ENCODE peak calls at places on chromosomes 4 and X, in seven cellular contexts. Z is activated T-cell treated with anti-CD3 and anti-CD28 coated beads for 1 hour, S is left lung, H is adipocyte, L is RPMI8226, V is body of pancreas, A is COLO829. E is an unnamed sample.

GRCh38 chrX:39766085-39766726 is 331.6 kb downstream of the BCOR start:
- DNase-seq in Z (no peak), S (no peak), H (no peak), L (no peak), V (no peak), A (no peak), E (no peak)

GRCh38 chr4:138542191-138542771 is 300.1 kb upstream of the SLC7A11 start:
- DNase-seq in Z (no peak), S (no peak), H (no peak), L (no peak), V (no peak), A (no peak), E (no peak)

GRCh38 chrX:131617182-131617581 is 73.3 kb downstream of the OR13H1 start:
- DNase-seq in Z (no peak), S (no peak), H (no peak), L (no peak), V (no peak), A (peak), E (no peak)

GRCh38 chrX:35664838-35665237 is 133.3 kb upstream of the MAGEB16 start:
- DNase-seq in Z (no peak), S (no peak), H (no peak), L (no peak), V (no peak), A (no peak), E (no peak)

GRCh38 chr4:148557793-148558192 is 115.6 kb upstream of the NR3C2 start:
- DNase-seq in Z (no peak), S (no peak), H (no peak), L (no peak), V (no peak), A (no peak), E (no peak)

GRCh38 chrX:16213970-16214369 is 46.7 kb downstream of the MAGEB17 start:
- DNase-seq in Z (no peak), S (no peak), H (no peak), L (no peak), V (no peak), A (no peak), E (no peak)

GRCh38 chr4:11910780-11911179 is 482.1 kb upstream of the HS3ST1 start:
- DNase-seq in Z (no peak), S (no peak), H (no peak), L (no peak), V (no peak), A (no peak), E (no peak)

GRCh38 chr4:61540944-61541343 is 340.8 kb downstream of the ADGRL3 start:
- DNase-seq in Z (no peak), S (no peak), H (no peak), L (peak), V (peak), A (no peak), E (no peak)

GRCh38 chrX:2928127-2928582 is 984 bp downstream of the ARSD start:
- DNase-seq in Z (no peak), S (peak), H (peak), L (no peak), V (peak), A (peak), E (peak)

GRCh38 chrX:46180258-46180687 is 364.9 kb downstream of the ZNF674 start:
- DNase-seq in Z (no peak), S (no peak), H (peak), L (no peak), V (no peak), A (no peak), E (no peak)

GRCh38 chrX:119374736-119375135 is 24.4 kb upstream of the SLC25A43 start:
- DNase-seq in Z (no peak), S (no peak), H (peak), L (no peak), V (no peak), A (no peak), E (no peak)

GRCh38 chr4:56330691-56331090 is 56.6 kb downstream of the AASDH start:
- DNase-seq in Z (no peak), S (no peak), H (no peak), L (no peak), V (no peak), A (peak), E (no peak)

GRCh38 chrX:7047951-7048350 is 99.6 kb upstream of the STS start:
- DNase-seq in Z (no peak), S (no peak), H (no peak), L (no peak), V (no peak), A (no peak), E (no peak)

GRCh38 chr4:151540728-151541437 is 131.9 kb downstream of the FHIP1A start:
- DNase-seq in Z (no peak), S (no peak), H (peak), L (no peak), V (peak), A (peak), E (no peak)

GRCh38 chr4:7202391-7202790 is 10.1 kb downstream of the SORCS2 start:
- DNase-seq in Z (no peak), S (no peak), H (peak), L (no peak), V (no peak), A (no peak), E (no peak)

GRCh38 chrX:22520128-22520828 is 247.6 kb downstream of the CBLL2 start:
- DNase-seq in Z (no peak), S (no peak), H (no peak), L (no peak), V (no peak), A (no peak), E (no peak)

GRCh38 chr4:126028871-126029270 is 714.1 kb downstream of the FAT4 start:
- DNase-seq in Z (no peak), S (no peak), H (peak), L (no peak), V (no peak), A (no peak), E (no peak)

GRCh38 chr4:61583696-61584095 is 383.6 kb downstream of the ADGRL3 start:
- DNase-seq in Z (no peak), S (no peak), H (peak), L (no peak), V (no peak), A (peak), E (no peak)

GRCh38 chrX:40523852-40524251 is 56.9 kb upstream of the ATP6AP2 start:
- DNase-seq in Z (no peak), S (no peak), H (no peak), L (no peak), V (peak), A (no peak), E (no peak)

GRCh38 chr4:101081695-101082369 is 265.5 kb downstream of the PPP3CA start:
- DNase-seq in Z (no peak), S (no peak), H (no peak), L (no peak), V (peak), A (no peak), E (no peak)

GRCh38 chr4:181018472-181018871 is 1224.7 kb upstream of the TENM3 start:
- DNase-seq in Z (no peak), S (no peak), H (no peak), L (no peak), V (no peak), A (no peak), E (no peak)

GRCh38 chrX:20680998-20681397 is 414.3 kb upstream of the RPS6KA3 start:
- DNase-seq in Z (no peak), S (no peak), H (peak), L (no peak), V (no peak), A (no peak), E (no peak)

GRCh38 chrX:154802838-154803410 is 2.4 kb downstream of the MPP1 start:
- DNase-seq in Z (no peak), S (no peak), H (no peak), L (no peak), V (no peak), A (no peak), E (no peak)

GRCh38 chrX:46547857-46548256 is 2.6 kb upstream of the ZNF674 start:
- DNase-seq in Z (no peak), S (no peak), H (peak), L (no peak), V (no peak), A (no peak), E (no peak)